ENCODE peak calls at places on chromosomes 6 and 20, in ten cellular contexts. B is left ventricle myocardium inferior, H is choroid plexus epithelial cell, R is cardiac fibroblast, A is GM20000, J is pancreas, K is fibroblast of lung, S is IMR-90, I is osteocyte, V is stomach. Y is an unnamed sample.

GRCh38 chr6:84263557-84263956 is 36.1 kb upstream of the CEP162 start:
- DNase-seq in B (no peak), H (peak), R (peak), A (no peak), J (no peak), K (no peak), S (no peak), I (no peak), V (no peak), Y (no peak)

GRCh38 chr6:165611294-165611693 is 51.7 kb downstream of the PDE10A start:
- DNase-seq in B (peak), H (no peak), R (peak), A (no peak), J (no peak), K (no peak), S (no peak), I (no peak), V (no peak), Y (no peak)

GRCh38 chr20:9531581-9531980 is 17.2 kb downstream of the LAMP5 start:
- DNase-seq in B (no peak), H (no peak), R (peak), A (no peak), J (no peak), K (no peak), S (no peak), I (no peak), V (no peak), Y (no peak)

GRCh38 chr6:111600154-111600553 is 5.5 kb downstream of the TRAF3IP2 start:
- DNase-seq in B (no peak), H (no peak), R (no peak), A (no peak), J (no peak), K (no peak), S (no peak), I (no peak), V (no peak), Y (no peak)

GRCh38 chr20:57251344-57251743 is 15.1 kb downstream of the BMP7 start:
- DNase-seq in B (no peak), H (peak), R (no peak), A (no peak), J (no peak), K (no peak), S (no peak), I (no peak), V (no peak), Y (no peak)

GRCh38 chr20:50680106-50680960 is 11.0 kb downstream of the RIPOR3 start:
- DNase-seq in B (no peak), H (peak), R (no peak), A (no peak), J (peak), K (peak), S (no peak), I (no peak), V (peak), Y (no peak)

GRCh38 chr20:61436268-61436667 is 184.2 kb downstream of the CDH4 start:
- DNase-seq in B (no peak), H (peak), R (peak), A (no peak), J (no peak), K (peak), S (peak), I (no peak), V (no peak), Y (no peak)

GRCh38 chr6:32369678-32370077 is 2.0 kb downstream of the TSBP1 start:
- DNase-seq in B (no peak), H (peak), R (peak), A (no peak), J (no peak), K (peak), S (peak), I (no peak), V (no peak), Y (no peak)

GRCh38 chr20:5080384-5080877 is 39.3 kb downstream of the PCNA start:
- DNase-seq in B (peak), H (peak), R (peak), A (no peak), J (no peak), K (peak), S (peak), I (no peak), V (peak), Y (no peak)

GRCh38 chr6:148771212-148771601 is 24.4 kb downstream of the UST start:
- DNase-seq in B (peak), H (no peak), R (no peak), A (no peak), J (peak), K (no peak), S (no peak), I (no peak), V (peak), Y (no peak)

GRCh38 chr20:62824476-62825287 is 7.8 kb downstream of the COL9A3 start:
- DNase-seq in B (no peak), H (peak), R (no peak), A (no peak), J (peak), K (peak), S (no peak), I (no peak), V (peak), Y (no peak)

GRCh38 chr20:34042286-34042685 is 48.6 kb downstream of the RALY start:
- DNase-seq in B (peak), H (no peak), R (no peak), A (no peak), J (no peak), K (no peak), S (no peak), I (no peak), V (no peak), Y (no peak)

GRCh38 chr20:31566658-31567379 is 38.3 kb upstream of the ID1 start:
- DNase-seq in B (no peak), H (no peak), R (no peak), A (no peak), J (no peak), K (no peak), S (no peak), I (no peak), V (peak), Y (peak)

GRCh38 chr6:70709826-70710225 is 42.1 kb downstream of the SMAP1 start:
- DNase-seq in B (no peak), H (peak), R (peak), A (no peak), J (no peak), K (peak), S (peak), I (no peak), V (no peak), Y (no peak)

GRCh38 chr6:42744351-42744890 is 1.5 kb downstream of the TBCC start:
- DNase-seq in B (no peak), H (no peak), R (no peak), A (no peak), J (no peak), K (no peak), S (no peak), I (no peak), V (no peak), Y (no peak)

GRCh38 chr20:54123587-54124180 is 50.1 kb downstream of the CYP24A1 start:
- DNase-seq in B (no peak), H (peak), R (peak), A (no peak), J (peak), K (peak), S (peak), I (no peak), V (peak), Y (peak)

GRCh38 chr6:119590066-119590465 is 240.5 kb upstream of the MAN1A1 start:
- DNase-seq in B (no peak), H (no peak), R (no peak), A (no peak), J (no peak), K (no peak), S (no peak), I (no peak), V (no peak), Y (no peak)
- TF ChIP-seq CTCF in B (no peak), H (no peak), R (no peak), A (no peak), J (no peak), K (no peak), S (no peak), I (no peak), V (no peak), Y (no peak)

GRCh38 chr6:108846628-108847027 is 1.6 kb upstream of the ARMC2 start:
- DNase-seq in B (no peak), H (no peak), R (no peak), A (no peak), J (no peak), K (no peak), S (no peak), I (no peak), V (no peak), Y (no peak)
- TF ChIP-seq CTCF in B (no peak), H (no peak), R (no peak), A (no peak), J (no peak), K (no peak), S (no peak), I (no peak), V (no peak), Y (no peak)

DNA sequence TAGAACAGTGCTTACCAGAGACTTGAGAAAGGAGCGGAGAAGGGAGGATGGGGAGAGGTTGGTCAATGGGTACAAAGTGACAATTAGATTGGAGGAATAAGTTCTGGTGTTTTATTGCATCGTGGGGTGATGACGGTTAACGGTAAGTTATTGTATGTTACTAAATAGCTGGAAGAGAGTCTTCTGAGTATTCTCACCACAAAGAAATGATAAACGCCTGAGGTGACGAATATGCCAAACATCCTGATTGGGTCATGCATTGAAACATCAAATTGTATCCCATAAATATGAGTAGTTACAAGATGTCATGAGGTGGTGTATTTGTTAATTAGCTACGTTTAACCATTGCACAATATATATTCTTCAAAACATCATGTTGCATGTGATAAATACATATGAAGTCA is 38.2 kb upstream of the RNF24 start:
- DNase-seq in B (no peak), H (peak), R (peak), A (no peak), J (no peak), K (no peak), S (no peak), I (no peak), V (no peak), Y (no peak)
- TF ChIP-seq CTCF in B (no peak), H (no peak), R (no peak), A (no peak), J (no peak), K (no peak), S (no peak), I (no peak), V (no peak), Y (no peak)

DNA sequence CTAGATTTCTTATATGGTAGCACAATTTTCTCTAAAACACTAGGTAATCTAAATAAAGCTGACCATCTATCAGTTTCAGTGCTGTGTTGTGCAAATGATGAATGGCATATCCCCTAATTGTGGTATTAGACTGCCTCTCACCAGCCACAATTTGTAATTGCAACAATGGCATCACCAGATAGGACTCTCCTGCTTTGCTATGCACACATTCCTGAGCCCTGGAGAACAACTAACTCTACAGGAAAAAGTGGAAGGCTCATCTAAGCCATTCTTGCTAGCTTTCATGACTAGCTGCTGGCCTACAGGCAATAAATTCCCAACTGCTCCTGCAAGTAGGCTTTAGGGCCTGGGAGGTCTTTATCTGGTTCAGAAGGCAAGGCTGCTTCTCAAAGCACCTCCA is 974.1 kb downstream of the EYS start:
- DNase-seq in B (no peak), H (peak), R (peak), A (no peak), J (no peak), K (peak), S (no peak), I (no peak), V (no peak), Y (no peak)
- TF ChIP-seq CTCF in B (no peak), H (peak), R (no peak), A (no peak), J (no peak), K (no peak), S (no peak), I (peak), V (no peak), Y (peak)

DNA sequence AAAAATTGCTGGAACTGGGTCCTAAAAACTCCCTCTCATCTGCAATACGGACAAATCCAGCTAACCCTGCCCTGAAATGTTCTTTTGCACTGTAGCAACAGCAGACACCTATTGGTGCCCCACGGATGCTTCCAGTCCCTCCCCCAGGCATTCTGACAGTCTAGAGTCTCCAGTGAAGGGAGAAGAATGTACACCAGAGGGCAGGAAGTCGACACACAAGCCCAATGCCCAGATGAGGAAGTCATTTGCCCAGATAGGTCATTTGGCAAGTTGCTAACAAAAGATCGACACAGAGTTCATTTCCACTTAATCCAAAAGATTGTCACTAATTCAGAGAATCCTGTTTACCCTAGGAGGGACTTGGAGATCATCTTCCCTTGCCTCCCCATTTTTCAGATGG is 293.0 kb upstream of the PRDM1 start:
- DNase-seq in B (no peak), H (peak), R (no peak), A (no peak), J (no peak), K (no peak), S (no peak), I (no peak), V (no peak), Y (no peak)
- TF ChIP-seq CTCF in B (no peak), H (peak), R (peak), A (no peak), J (no peak), K (no peak), S (peak), I (no peak), V (no peak), Y (peak)

DNA sequence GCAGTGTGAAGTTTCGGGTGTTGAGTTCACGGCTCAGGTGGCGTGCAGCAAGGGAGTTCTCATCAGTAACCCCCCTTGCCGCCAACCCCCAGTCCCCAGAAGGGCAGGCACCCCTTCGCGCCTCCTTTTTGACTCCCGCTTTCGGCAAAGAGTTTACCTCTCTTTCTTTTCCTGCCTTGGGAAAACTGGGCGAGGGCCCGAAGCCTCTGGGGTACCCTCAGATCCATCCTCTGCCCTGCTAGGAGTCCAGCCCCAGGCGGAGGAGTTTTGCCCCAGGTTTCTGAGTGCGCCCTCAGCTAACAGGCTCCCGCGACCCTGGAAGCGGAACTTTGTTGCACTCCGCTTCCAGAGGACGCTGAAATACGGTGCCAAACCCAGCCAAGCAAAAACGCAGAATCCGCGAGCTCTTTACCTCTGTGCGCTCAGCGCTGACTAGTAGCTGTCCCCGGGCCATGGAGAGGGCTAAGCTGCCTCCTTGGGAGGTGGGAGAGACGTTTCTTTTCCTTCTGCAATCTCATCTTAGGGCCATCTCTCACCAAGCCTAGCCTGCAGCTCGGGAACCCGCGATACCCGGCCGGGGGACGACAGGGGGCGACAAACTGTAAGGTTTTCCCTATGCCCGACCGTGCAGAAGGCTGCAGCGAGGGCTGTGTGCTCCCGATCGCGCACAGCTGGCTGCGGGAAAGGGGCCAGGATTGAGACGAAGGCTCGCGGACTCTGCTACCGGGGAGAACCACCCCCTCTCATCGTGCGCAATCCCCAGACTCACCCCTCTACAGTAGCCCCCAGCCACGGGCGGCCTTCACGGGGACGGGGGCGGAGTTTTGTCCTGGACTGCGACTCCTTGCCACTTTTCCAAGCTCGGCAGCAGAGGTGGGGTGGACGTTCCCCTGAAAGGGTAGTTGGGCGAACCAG is 2.7 kb upstream of the PAX1 start:
- DNase-seq in B (peak), H (peak), R (peak), A (peak), J (peak), K (peak), S (peak), I (no peak), V (no peak), Y (no peak)
- TF ChIP-seq CTCF in B (peak), H (peak), R (peak), A (peak), J (peak), K (peak), S (peak), I (peak), V (no peak), Y (peak)

DNA sequence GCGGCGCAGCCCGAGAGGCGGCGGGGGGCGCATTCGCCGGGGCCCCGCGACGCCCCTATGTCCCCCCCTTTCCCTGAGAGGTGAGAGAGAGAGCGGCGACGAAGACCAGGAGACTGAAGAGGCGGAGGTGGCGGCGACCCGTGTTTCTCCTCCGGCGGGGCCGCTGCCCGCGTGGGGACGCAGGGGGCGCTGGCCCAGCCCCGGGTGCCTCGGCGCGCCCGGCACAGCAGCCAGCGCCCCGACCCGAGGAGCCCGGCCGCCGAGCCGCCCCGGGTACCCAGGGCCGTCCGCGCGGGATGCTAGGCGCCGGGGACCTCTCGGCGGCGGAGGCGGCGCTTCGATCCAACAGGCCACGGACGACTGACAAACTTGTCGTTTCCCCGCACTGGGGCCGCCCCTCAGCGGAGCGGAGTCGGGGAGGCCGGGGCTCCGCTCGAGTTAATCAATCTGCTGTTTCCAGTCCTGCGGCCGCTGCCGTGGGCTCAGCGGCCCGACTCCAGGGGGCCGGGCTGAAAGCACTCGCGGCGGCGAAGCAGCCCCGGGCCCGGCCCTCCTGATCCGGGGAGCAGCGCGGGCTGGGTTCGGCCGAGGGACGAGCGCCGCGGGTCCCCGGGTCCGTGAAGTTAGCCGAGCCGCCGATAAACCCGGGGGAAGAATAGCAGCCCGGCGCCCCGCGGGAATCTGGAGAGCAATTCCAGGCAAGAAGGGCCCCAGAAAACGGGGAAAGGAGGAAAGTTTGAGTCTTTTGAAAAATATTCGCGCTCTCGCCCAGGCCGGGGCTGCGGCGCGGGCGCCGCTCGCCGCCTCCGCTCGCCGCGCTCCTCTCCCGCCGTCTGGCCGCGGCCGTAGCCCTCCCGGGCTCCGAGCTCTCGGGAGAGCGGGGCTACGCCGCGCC is 595 bp downstream of the MDGA1 start:
- DNase-seq in B (peak), H (peak), R (peak), A (peak), J (no peak), K (no peak), S (no peak), I (peak), V (peak), Y (no peak)
- TF ChIP-seq CTCF in B (no peak), H (no peak), R (no peak), A (no peak), J (no peak), K (no peak), S (peak), I (peak), V (no peak), Y (peak)

DNA sequence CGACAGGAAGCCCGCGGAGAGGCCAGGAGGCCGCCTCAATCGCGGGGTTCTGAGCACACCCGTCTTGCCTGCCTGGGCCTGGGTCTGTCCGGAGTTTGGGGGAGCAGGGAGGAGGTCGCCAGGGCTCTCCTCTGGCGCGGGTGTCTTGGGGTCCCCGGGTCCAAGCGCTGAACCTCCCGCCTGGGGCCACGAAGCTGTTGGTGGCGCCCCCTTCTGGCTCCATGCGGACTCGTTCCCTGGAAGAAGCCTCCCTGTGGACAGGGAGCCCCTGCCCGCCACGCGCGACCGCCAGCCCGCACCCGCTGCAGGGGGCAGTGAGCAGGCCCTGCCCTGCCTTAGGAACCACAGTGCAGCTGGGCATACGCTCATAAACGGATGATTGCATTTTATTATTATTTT is 44.7 kb downstream of the MCUR1 start:
- DNase-seq in B (no peak), H (no peak), R (no peak), A (no peak), J (no peak), K (no peak), S (no peak), I (no peak), V (peak), Y (no peak)
- TF ChIP-seq CTCF in B (no peak), H (peak), R (peak), A (no peak), J (no peak), K (no peak), S (peak), I (peak), V (no peak), Y (peak)

GRCh38 chr20:25378189-25378883 is 12.3 kb downstream of the ABHD12 start:
- DNase-seq in B (no peak), H (no peak), R (no peak), A (no peak), J (no peak), K (no peak), S (no peak), I (no peak), V (no peak), Y (no peak)

GRCh38 chr20:25376886-25377285 is 13.7 kb downstream of the ABHD12 start:
- DNase-seq in B (no peak), H (no peak), R (no peak), A (no peak), J (no peak), K (no peak), S (no peak), I (no peak), V (no peak), Y (no peak)

GRCh38 chr20:25374842-25375241 is 15.8 kb downstream of the ABHD12 start:
- DNase-seq in B (no peak), H (no peak), R (no peak), A (no peak), J (no peak), K (no peak), S (no peak), I (no peak), V (no peak), Y (no peak)

GRCh38 chr20:25378884-25379733 is 11.5 kb downstream of the ABHD12 start:
- DNase-seq in B (no peak), H (no peak), R (no peak), A (no peak), J (no peak), K (no peak), S (no peak), I (no peak), V (no peak), Y (no peak)

GRCh38 chr20:25376236-25376635 is 14.4 kb downstream of the ABHD12 start:
- DNase-seq in B (no peak), H (no peak), R (no peak), A (no peak), J (no peak), K (no peak), S (no peak), I (no peak), V (no peak), Y (no peak)
- TF ChIP-seq CTCF in B (no peak), H (no peak), R (no peak), A (no peak), J (no peak), K (no peak), S (no peak), I (no peak), V (no peak), Y (no peak)

Y was measured in RWPE2.